ENCODE peak calls at places on chromosomes 2 and 18, in four cellular contexts. W is PC-3, D is HAP-1, R is mammary epithelial cell. S is an unnamed sample. For H3K36me3, the result is how much of the 10 kb centered on the place peaks cover.

GRCh38 chr2:150332378-150332777 is 155.1 kb downstream of the RND3 start:
- DNase-seq in W (no peak), D (no peak), R (no peak), S (no peak)

GRCh38 chr2:84194906-84195644 is 264.0 kb downstream of the SUCLG1 start:
- DNase-seq in W (no peak), D (no peak), R (no peak), S (no peak)

GRCh38 chr2:32937602-32938450 is 8.9 kb upstream of the LTBP1 start:
- DNase-seq in W (peak), D (no peak), R (peak), S (peak)

GRCh38 chr2:160109939-160110673 is 47.7 kb upstream of the PLA2R1 start:
- DNase-seq in W (peak), D (peak), R (peak), S (peak)

GRCh38 chr18:23793985-23794867 is 105.0 kb downstream of the LAMA3 start:
- DNase-seq in W (no peak), D (no peak), R (no peak), S (no peak)

GRCh38 chr2:44649426-44649825 is 287.7 kb downstream of the CAMKMT start:
- DNase-seq in W (no peak), D (no peak), R (no peak), S (no peak)

GRCh38 chr2:233466991-233467603 is 99.5 kb downstream of the USP40 start:
- DNase-seq in W (no peak), D (no peak), R (no peak), S (no peak)

GRCh38 chr18:79571221-79572092 is 108.1 kb upstream of the CTDP1 start:
- DNase-seq in W (no peak), D (peak), R (no peak), S (no peak)

GRCh38 chr2:127176371-127177311 is 43.5 kb downstream of the CYP27C1 start:
- DNase-seq in W (no peak), D (no peak), R (peak), S (no peak)

GRCh38 chr2:174024524-174025270 is 59.5 kb upstream of the SP3 start:
- DNase-seq in W (peak), D (peak), R (no peak), S (no peak)
- H3K4me3 ChIP-seq in W (no peak), D (no peak), R (no peak), S (no peak)

DNA sequence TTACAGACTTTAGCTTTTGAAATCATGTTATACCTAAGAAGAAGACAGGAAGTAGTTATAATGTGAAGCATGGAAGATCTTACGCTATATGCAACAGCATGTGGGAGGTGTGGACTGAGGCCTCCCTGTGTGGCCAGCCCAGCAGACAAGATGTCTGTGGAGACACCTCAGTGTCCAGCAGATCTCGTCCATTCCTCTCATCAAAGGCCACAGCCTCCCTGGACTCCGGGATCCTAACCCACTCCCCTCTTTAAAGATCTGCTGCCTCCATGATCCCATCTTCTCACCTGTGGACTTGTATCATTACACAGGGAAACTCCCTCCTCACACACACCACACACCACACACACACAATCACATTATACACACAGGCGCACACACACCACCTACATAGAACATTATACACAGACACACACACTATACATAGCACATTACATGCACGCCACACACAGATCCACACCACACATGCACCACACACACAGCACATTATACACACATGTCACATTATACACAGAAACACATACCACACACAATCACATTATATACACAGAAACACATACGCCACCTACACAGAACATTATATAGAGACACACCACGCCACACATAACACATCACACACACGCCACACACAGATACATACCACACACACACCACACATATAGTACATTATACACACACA is 89.5 kb downstream of the PXDN start:
- DNase-seq in W (no peak), D (no peak), R (no peak), S (no peak)
- H3K36me3 ChIP-seq in W (under half), D (under half), R (under half), S (under half)

DNA sequence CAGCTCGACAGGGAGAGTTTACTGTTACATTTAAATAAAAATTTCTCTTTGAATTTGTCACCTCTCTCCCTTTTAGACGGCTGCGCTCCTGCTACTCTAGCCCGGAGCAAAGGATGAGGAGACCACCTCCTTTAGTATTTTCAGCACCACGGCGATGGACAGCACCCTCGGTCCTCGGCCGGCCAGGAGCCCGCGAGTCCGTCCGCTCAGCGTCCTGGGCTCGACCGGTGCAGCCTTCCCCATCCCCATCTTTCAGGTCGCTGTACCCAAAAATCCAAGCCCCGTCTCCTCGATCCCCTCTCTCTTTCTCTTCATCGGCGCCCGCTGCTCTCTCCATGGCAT is 831 bp downstream of the CELF4 start:
- DNase-seq in W (peak), D (peak), R (peak), S (no peak)
- H3K4me3 ChIP-seq in W (no peak), D (peak), R (no peak), S (peak)

GRCh38 chr18:74516271-74517235 is 17.7 kb upstream of the CNDP1 start:
- DNase-seq in W (no peak), D (no peak), R (no peak), S (no peak)
- H3K36me3 ChIP-seq in W (under half), D (under half), R (under half), S (half or more)

DNA sequence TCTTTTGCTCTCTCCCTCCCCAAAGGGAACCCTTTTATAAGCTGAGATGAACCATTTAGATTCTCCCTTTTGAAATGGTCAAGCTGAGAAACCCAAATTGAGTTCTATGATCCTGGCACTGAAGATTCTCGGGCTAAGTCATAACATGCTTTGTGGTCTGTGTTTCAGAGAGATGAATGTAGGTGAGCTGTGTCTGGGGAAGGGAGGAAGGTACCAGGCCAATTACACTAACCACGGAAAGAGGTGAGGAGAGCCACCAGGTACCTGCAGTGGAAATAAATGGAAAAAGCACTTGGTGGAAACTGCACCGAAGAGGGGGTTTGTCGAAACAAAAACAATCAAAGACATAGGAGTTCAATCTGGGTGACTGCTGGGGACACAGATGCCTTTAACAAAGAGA is 996 bp upstream of the MRPL44 start:
- DNase-seq in W (no peak), D (no peak), R (peak), S (no peak)
- H3K4me3 ChIP-seq in W (peak), D (no peak), R (peak), S (no peak)